ENCODE peak calls at places on chromosome 1, in six cellular contexts. One of them, this sample, is unnamed.

GRCh38 chr1:181141431-181141910 is 53.0 kb downstream of the IER5 start:
- DNase-seq in NCI-H748 treated with DMSO at 0.1 percent for 48 hours: no peak
- DNase-seq in effector CD4-positive, alpha-beta T cell: no peak
- DNase-seq in upper lobe of right lung: no peak
- DNase-seq in hypothalamus: no peak
- DNase-seq in NCI-H524 treated with DMSO at 0.1 percent for 48 hours: no peak
- DNase-seq in this sample: no peak

GRCh38 chr1:156852414-156852874 is 6.5 kb downstream of the INSRR start:
- DNase-seq in NCI-H748 treated with DMSO at 0.1 percent for 48 hours: peak; percentile 90
- DNase-seq in effector CD4-positive, alpha-beta T cell: no peak
- DNase-seq in upper lobe of right lung: no peak
- DNase-seq in hypothalamus: no peak
- DNase-seq in NCI-H524 treated with DMSO at 0.1 percent for 48 hours: peak; percentile 63
- DNase-seq in this sample: no peak

GRCh38 chr1:24855474-24855873 is 74.6 kb downstream of the RUNX3 start:
- DNase-seq in NCI-H748 treated with DMSO at 0.1 percent for 48 hours: no peak
- DNase-seq in effector CD4-positive, alpha-beta T cell: no peak
- DNase-seq in upper lobe of right lung: no peak
- DNase-seq in hypothalamus: no peak
- DNase-seq in NCI-H524 treated with DMSO at 0.1 percent for 48 hours: no peak
- DNase-seq in this sample: no peak

GRCh38 chr1:8394456-8395321 is 76.8 kb downstream of the SLC45A1 start:
- DNase-seq in NCI-H748 treated with DMSO at 0.1 percent for 48 hours: no peak
- DNase-seq in effector CD4-positive, alpha-beta T cell: peak; percentile 11
- DNase-seq in upper lobe of right lung: no peak
- DNase-seq in hypothalamus: no peak
- DNase-seq in NCI-H524 treated with DMSO at 0.1 percent for 48 hours: no peak
- DNase-seq in this sample: no peak

GRCh38 chr1:33248244-33248643 is 8.0 kb upstream of the ZNF362 start:
- DNase-seq in NCI-H748 treated with DMSO at 0.1 percent for 48 hours: no peak
- DNase-seq in effector CD4-positive, alpha-beta T cell: no peak
- DNase-seq in upper lobe of right lung: no peak
- DNase-seq in hypothalamus: no peak
- DNase-seq in NCI-H524 treated with DMSO at 0.1 percent for 48 hours: no peak
- DNase-seq in this sample: no peak

GRCh38 chr1:170288155-170288554 is 142.4 kb downstream of the NTMT2 start:
- DNase-seq in NCI-H748 treated with DMSO at 0.1 percent for 48 hours: no peak
- DNase-seq in effector CD4-positive, alpha-beta T cell: no peak
- DNase-seq in upper lobe of right lung: no peak
- DNase-seq in hypothalamus: no peak
- DNase-seq in NCI-H524 treated with DMSO at 0.1 percent for 48 hours: no peak
- DNase-seq in this sample: no peak

GRCh38 chr1:87127581-87127980 is 201.1 kb upstream of the LMO4 start:
- DNase-seq in NCI-H748 treated with DMSO at 0.1 percent for 48 hours: no peak
- DNase-seq in effector CD4-positive, alpha-beta T cell: no peak
- DNase-seq in upper lobe of right lung: no peak
- DNase-seq in hypothalamus: no peak
- DNase-seq in NCI-H524 treated with DMSO at 0.1 percent for 48 hours: no peak
- DNase-seq in this sample: no peak

GRCh38 chr1:230867903-230868735 is at the start of gene C1orf198:
- DNase-seq in NCI-H748 treated with DMSO at 0.1 percent for 48 hours: peak; percentile 6
- DNase-seq in effector CD4-positive, alpha-beta T cell: peak; percentile 67
- DNase-seq in upper lobe of right lung: peak; percentile 91
- DNase-seq in hypothalamus: peak; percentile 87
- DNase-seq in NCI-H524 treated with DMSO at 0.1 percent for 48 hours: no peak
- DNase-seq in this sample: peak; percentile 73

GRCh38 chr1:10415211-10415930 is 14.9 kb upstream of the CENPS start:
- DNase-seq in NCI-H748 treated with DMSO at 0.1 percent for 48 hours: no peak
- DNase-seq in effector CD4-positive, alpha-beta T cell: no peak
- DNase-seq in upper lobe of right lung: no peak
- DNase-seq in hypothalamus: peak; percentile 9
- DNase-seq in NCI-H524 treated with DMSO at 0.1 percent for 48 hours: no peak
- DNase-seq in this sample: no peak

GRCh38 chr1:153001382-153001781 is at the start of gene SPRR3:
- DNase-seq in NCI-H748 treated with DMSO at 0.1 percent for 48 hours: no peak
- DNase-seq in effector CD4-positive, alpha-beta T cell: no peak
- DNase-seq in upper lobe of right lung: no peak
- DNase-seq in hypothalamus: no peak
- DNase-seq in NCI-H524 treated with DMSO at 0.1 percent for 48 hours: no peak
- DNase-seq in this sample: no peak

This sample was measured in effector CD8-positive, alpha-beta T cell.